ENCODE peak calls at places on chromosome 22, in eight cellular contexts. Z is AG09309, G is AG10803, S is tibial nerve, V is thoracic aorta, Q is body of pancreas, I is left ventricle myocardium inferior, E is hepatocyte. U is an unnamed sample.

GRCh38 chr22:19825904-19826618 is 28.6 kb downstream of the GNB1L start:
- DNase-seq in Z (no peak), G (no peak), S (no peak), V (no peak), Q (peak; percentile 2), I (no peak), E (peak; percentile 3), U (no peak)

GRCh38 chr22:26398741-26399153 is 30.3 kb upstream of the ASPHD2 start:
- DNase-seq in Z (peak; percentile 59), G (peak; percentile 78), S (peak; percentile 70), V (no peak), Q (peak; percentile 39), I (peak; percentile 16), E (peak; percentile 76), U (peak; percentile 64)

GRCh38 chr22:44127353-44127752 is 53.4 kb upstream of the PARVG start:
- DNase-seq in Z (no peak), G (no peak), S (peak; percentile 12), V (no peak), Q (no peak), I (no peak), E (no peak), U (no peak)

GRCh38 chr22:50308986-50309600 is 1.6 kb upstream of the PLXNB2 start:
- DNase-seq in Z (no peak), G (no peak), S (no peak), V (no peak), Q (no peak), I (no peak), E (no peak), U (no peak)

GRCh38 chr22:49907807-49908206 is 10.4 kb downstream of the ALG12 start:
- DNase-seq in Z (no peak), G (no peak), S (no peak), V (no peak), Q (no peak), I (no peak), E (no peak), U (no peak)

GRCh38 chr22:27461470-27461869 is 340.1 kb downstream of the MN1 start:
- DNase-seq in Z (peak; percentile 50), G (peak; percentile 99), S (no peak), V (peak; percentile 10), Q (peak; percentile 21), I (no peak), E (no peak), U (peak; percentile 52)

GRCh38 chr22:49951001-49951677 is 9.4 kb upstream of the PIM3 start:
- DNase-seq in Z (no peak), G (no peak), S (no peak), V (no peak), Q (peak; percentile 100), I (no peak), E (peak; percentile 88), U (no peak)

GRCh38 chr22:19470010-19470409 is 9.0 kb downstream of the UFD1 start:
- DNase-seq in Z (no peak), G (no peak), S (no peak), V (no peak), Q (no peak), I (no peak), E (no peak), U (no peak)

GRCh38 chr22:23504522-23504921 is 75.6 kb downstream of the IGLL1 start:
- DNase-seq in Z (no peak), G (no peak), S (no peak), V (no peak), Q (no peak), I (no peak), E (peak; percentile 42), U (no peak)

GRCh38 chr22:27493797-27494196 is 307.8 kb downstream of the MN1 start:
- DNase-seq in Z (no peak), G (no peak), S (no peak), V (no peak), Q (no peak), I (no peak), E (no peak), U (no peak)

GRCh38 chr22:17375914-17376614 is 6.8 kb downstream of the CECR2 start:
- DNase-seq in Z (no peak), G (no peak), S (no peak), V (no peak), Q (no peak), I (no peak), E (no peak), U (no peak)

GRCh38 chr22:36010090-36010489 is 18.5 kb downstream of the RBFOX2 start:
- DNase-seq in Z (no peak), G (no peak), S (no peak), V (no peak), Q (peak; percentile 71), I (no peak), E (peak; percentile 30), U (no peak)

GRCh38 chr22:22086501-22087158 is 104.0 kb upstream of the TOP3B start:
- DNase-seq in Z (no peak), G (no peak), S (no peak), V (no peak), Q (no peak), I (no peak), E (no peak), U (no peak)

GRCh38 chr22:43128928-43129424 is 14.2 kb downstream of the MCAT start:
- DNase-seq in Z (no peak), G (no peak), S (no peak), V (no peak), Q (peak; percentile 36), I (no peak), E (peak; percentile 76), U (no peak)

GRCh38 chr22:27331526-27332281 is 469.9 kb downstream of the MN1 start:
- DNase-seq in Z (peak; percentile 21), G (peak; percentile 77), S (peak; percentile 4), V (peak; percentile 13), Q (peak; percentile 82), I (peak; percentile 46), E (peak; percentile 69), U (peak; percentile 45)

GRCh38 chr22:36110306-36110791 is 50.2 kb downstream of the APOL3 start:
- DNase-seq in Z (no peak), G (no peak), S (no peak), V (no peak), Q (no peak), I (no peak), E (peak; percentile 13), U (no peak)

GRCh38 chr22:24836282-24836681 is 30.3 kb downstream of the SGSM1 start:
- DNase-seq in Z (no peak), G (no peak), S (no peak), V (no peak), Q (no peak), I (no peak), E (no peak), U (no peak)

GRCh38 chr22:24831678-24832077 is 25.7 kb downstream of the SGSM1 start:
- DNase-seq in Z (no peak), G (no peak), S (no peak), V (no peak), Q (no peak), I (no peak), E (no peak), U (no peak)

GRCh38 chr22:24830205-24830979 is 24.4 kb downstream of the SGSM1 start:
- DNase-seq in Z (no peak), G (no peak), S (no peak), V (no peak), Q (no peak), I (no peak), E (no peak), U (no peak)

GRCh38 chr22:24833881-24834495 is 28.0 kb downstream of the SGSM1 start:
- DNase-seq in Z (no peak), G (no peak), S (no peak), V (no peak), Q (no peak), I (no peak), E (no peak), U (no peak)

DNA sequence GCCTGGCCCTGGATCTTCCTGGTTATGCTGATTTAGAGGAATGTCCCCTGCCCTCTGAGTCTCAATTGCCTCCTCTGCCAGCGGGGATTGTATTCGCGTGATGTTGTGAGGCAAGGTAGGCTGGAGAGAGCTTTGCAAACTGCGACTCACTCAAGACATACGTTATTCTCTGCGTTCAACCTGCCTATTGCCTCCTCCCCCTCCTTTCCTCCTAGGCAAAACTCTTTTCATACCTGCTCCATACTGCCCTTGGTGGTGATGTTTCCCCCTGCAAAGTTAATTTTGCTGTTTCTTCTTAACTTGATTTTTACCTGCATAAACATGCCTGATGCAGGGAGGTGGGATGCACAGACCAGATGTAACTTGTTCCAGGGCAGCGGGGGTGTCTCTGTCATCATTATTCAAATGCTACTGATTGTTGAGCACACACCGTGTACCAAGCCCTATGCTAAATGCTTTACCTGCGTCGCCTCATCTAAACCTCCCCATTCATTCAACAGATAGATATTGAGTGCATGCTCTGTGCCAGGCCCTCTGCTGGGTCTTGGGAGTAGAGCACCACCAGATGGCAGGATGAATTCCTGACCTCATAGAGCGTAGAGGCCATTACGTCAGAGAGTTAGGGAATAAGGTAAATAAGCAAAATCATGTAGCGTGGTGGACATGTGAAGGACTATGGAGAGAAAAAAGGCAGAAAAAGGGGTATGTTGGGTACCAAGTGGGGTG is 29.0 kb downstream of the SGSM1 start:
- DNase-seq in Z (no peak), G (no peak), S (no peak), V (no peak), Q (peak; percentile 28), I (no peak), E (peak; percentile 55), U (peak; percentile 28)
- TF ChIP-seq CTCF in Z (peak; percentile 5), G (peak; percentile 10), S (no peak), V (no peak), Q (peak; percentile 58), I (peak; percentile 35), E (peak; percentile 43), U (peak; percentile 43)

DNA sequence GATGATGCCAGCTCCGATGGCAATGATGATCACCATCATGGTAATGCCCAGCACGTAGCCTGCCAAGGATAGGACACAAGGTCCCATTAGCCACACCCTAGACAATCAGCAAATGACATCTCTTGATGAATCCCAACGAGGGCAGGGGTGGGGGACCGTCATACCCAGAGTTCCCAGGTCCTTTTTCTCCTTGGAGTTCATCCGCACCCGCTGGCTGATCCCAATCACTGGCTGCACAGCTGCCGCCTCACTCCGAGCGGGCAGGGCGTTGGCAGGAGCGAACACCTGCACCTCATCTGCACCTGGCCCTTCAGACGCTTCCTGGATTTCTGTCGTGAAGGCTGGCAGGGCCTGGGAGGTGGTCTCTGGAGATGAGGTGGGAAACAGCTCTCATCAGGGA is 3.0 kb downstream of the PIK3IP1 start:
- DNase-seq in Z (no peak), G (no peak), S (no peak), V (no peak), Q (no peak), I (no peak), E (no peak), U (no peak)
- H3K4me3 ChIP-seq in Z (no peak overlapping the region), G (no peak overlapping the region), S (peak overlapping the region; percentile 89), V (peak overlapping the region; percentile 81), Q (no peak overlapping the region), I (peak overlapping the region; percentile 85), E (no peak overlapping the region), U (no peak overlapping the region)

GRCh38 chr22:46681010-46681409 is 57.0 kb downstream of the CERK start:
- DNase-seq in Z (no peak), G (no peak), S (no peak), V (no peak), Q (no peak), I (no peak), E (no peak), U (no peak)
- TF ChIP-seq CTCF in Z (no peak), G (no peak), S (no peak), V (no peak), Q (peak; percentile 46), I (peak; percentile 40), E (no peak), U (peak; percentile 26)

DNA sequence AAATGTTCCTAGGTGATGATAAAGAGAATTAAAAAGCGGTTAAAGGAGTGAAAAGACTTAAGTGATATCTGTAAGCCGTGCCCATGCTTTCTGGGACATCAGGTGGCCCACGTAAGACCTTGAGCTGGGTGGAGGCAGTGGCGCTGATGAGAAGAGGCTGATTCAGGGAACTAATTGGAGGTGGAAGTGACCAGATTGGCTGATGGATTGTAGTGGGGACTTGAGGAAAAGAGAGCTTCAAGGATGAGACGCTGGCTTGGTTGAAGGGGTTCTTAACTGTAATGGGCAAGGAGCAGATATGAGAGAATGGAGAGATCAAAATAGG is 69.1 kb upstream of the EP300 start:
- DNase-seq in Z (no peak), G (no peak), S (no peak), V (no peak), Q (no peak), I (no peak), E (no peak), U (no peak)
- H3K4me3 ChIP-seq in Z (no peak overlapping the region), G (no peak overlapping the region), S (no peak overlapping the region), V (no peak overlapping the region), Q (no peak overlapping the region), I (no peak overlapping the region), E (no peak overlapping the region), U (no peak overlapping the region)